ENCODE peak calls at places on chromosomes 11 and 22, in five cellular contexts. One of them, this sample, is unnamed.

GRCh38 chr11:79437274-79437980 is 3.4 kb downstream of the TENM4 start:
- DNase-seq in lower leg skin: no peak
- DNase-seq in RWPE1: peak
- DNase-seq in mesothelial cell of epicardium: peak
- DNase-seq in mucosa of descending colon: peak
- DNase-seq in this sample: peak

GRCh38 chr11:22392561-22392960 is 54.4 kb downstream of the SLC17A6 start:
- DNase-seq in lower leg skin: no peak
- DNase-seq in RWPE1: no peak
- DNase-seq in mesothelial cell of epicardium: no peak
- DNase-seq in mucosa of descending colon: no peak
- DNase-seq in this sample: no peak

GRCh38 chr11:116114198-116114651 is 610.0 kb upstream of the CADM1 start:
- DNase-seq in lower leg skin: no peak
- DNase-seq in RWPE1: no peak
- DNase-seq in mesothelial cell of epicardium: no peak
- DNase-seq in mucosa of descending colon: no peak
- DNase-seq in this sample: no peak

GRCh38 chr11:93577291-93577690 is 34.1 kb upstream of the SMCO4 start:
- DNase-seq in lower leg skin: no peak
- DNase-seq in RWPE1: no peak
- DNase-seq in mesothelial cell of epicardium: no peak
- DNase-seq in mucosa of descending colon: no peak
- DNase-seq in this sample: no peak

GRCh38 chr11:61027141-61027840 is 55.8 kb downstream of the CD6 start:
- DNase-seq in lower leg skin: no peak
- DNase-seq in RWPE1: no peak
- DNase-seq in mesothelial cell of epicardium: no peak
- DNase-seq in mucosa of descending colon: no peak
- DNase-seq in this sample: no peak

GRCh38 chr11:130177782-130178181 is 18.2 kb downstream of the ST14 start:
- DNase-seq in lower leg skin: no peak
- DNase-seq in RWPE1: no peak
- DNase-seq in mesothelial cell of epicardium: no peak
- DNase-seq in mucosa of descending colon: no peak
- DNase-seq in this sample: no peak

GRCh38 chr11:35089724-35090505 is 49.1 kb upstream of the CD44 start:
- DNase-seq in lower leg skin: no peak
- DNase-seq in RWPE1: no peak
- DNase-seq in mesothelial cell of epicardium: no peak
- DNase-seq in mucosa of descending colon: no peak
- DNase-seq in this sample: no peak

GRCh38 chr11:41659990-41660389 is 200.5 kb upstream of the LRRC4C start:
- DNase-seq in lower leg skin: no peak
- DNase-seq in RWPE1: no peak
- DNase-seq in mesothelial cell of epicardium: no peak
- DNase-seq in mucosa of descending colon: no peak
- DNase-seq in this sample: no peak

GRCh38 chr22:23226497-23226850 is 46.2 kb downstream of the BCR start:
- DNase-seq in lower leg skin: no peak
- DNase-seq in RWPE1: no peak
- DNase-seq in mesothelial cell of epicardium: no peak
- DNase-seq in mucosa of descending colon: no peak
- DNase-seq in this sample: no peak

GRCh38 chr22:24383061-24383460 is 44.3 kb upstream of the ADORA2A start:
- DNase-seq in lower leg skin: no peak
- DNase-seq in RWPE1: no peak
- DNase-seq in mesothelial cell of epicardium: no peak
- DNase-seq in mucosa of descending colon: no peak
- DNase-seq in this sample: no peak

GRCh38 chr11:126514061-126514713 is 158.7 kb downstream of the ST3GAL4 start:
- DNase-seq in lower leg skin: no peak
- DNase-seq in RWPE1: no peak
- DNase-seq in mesothelial cell of epicardium: no peak
- DNase-seq in mucosa of descending colon: no peak
- DNase-seq in this sample: no peak

GRCh38 chr11:15764948-15765347 is 591.4 kb downstream of the SOX6 start:
- DNase-seq in lower leg skin: no peak
- DNase-seq in RWPE1: no peak
- DNase-seq in mesothelial cell of epicardium: no peak
- DNase-seq in mucosa of descending colon: no peak
- DNase-seq in this sample: no peak

GRCh38 chr22:47215851-47216250 is 453.4 kb downstream of the TBC1D22A start:
- DNase-seq in lower leg skin: no peak
- DNase-seq in RWPE1: no peak
- DNase-seq in mesothelial cell of epicardium: no peak
- DNase-seq in mucosa of descending colon: no peak
- DNase-seq in this sample: no peak

GRCh38 chr11:78291754-78292108 is 103.0 kb downstream of the USP35 start:
- DNase-seq in lower leg skin: no peak
- DNase-seq in RWPE1: no peak
- DNase-seq in mesothelial cell of epicardium: no peak
- DNase-seq in mucosa of descending colon: no peak
- DNase-seq in this sample: no peak

GRCh38 chr22:37502342-37503182 is 16.4 kb upstream of the MFNG start:
- DNase-seq in lower leg skin: no peak
- DNase-seq in RWPE1: no peak
- DNase-seq in mesothelial cell of epicardium: no peak
- DNase-seq in mucosa of descending colon: peak
- DNase-seq in this sample: no peak

GRCh38 chr11:100637706-100638105 is 49.4 kb upstream of the ARHGAP42 start:
- DNase-seq in lower leg skin: no peak
- DNase-seq in RWPE1: no peak
- DNase-seq in mesothelial cell of epicardium: no peak
- DNase-seq in mucosa of descending colon: no peak
- DNase-seq in this sample: no peak

GRCh38 chr11:59676205-59676604 is 7.4 kb upstream of the PATL1 start:
- DNase-seq in lower leg skin: no peak
- DNase-seq in RWPE1: no peak
- DNase-seq in mesothelial cell of epicardium: no peak
- DNase-seq in mucosa of descending colon: no peak
- DNase-seq in this sample: no peak

GRCh38 chr22:19448076-19448607 is 631 bp upstream of the C22orf39 start:
- DNase-seq in lower leg skin: no peak
- DNase-seq in RWPE1: peak
- DNase-seq in mesothelial cell of epicardium: no peak
- DNase-seq in mucosa of descending colon: no peak
- DNase-seq in this sample: peak

GRCh38 chr11:2579315-2580060 is 120.3 kb downstream of the KCNQ1OT1 start:
- DNase-seq in lower leg skin: no peak
- DNase-seq in RWPE1: no peak
- DNase-seq in mesothelial cell of epicardium: peak
- DNase-seq in mucosa of descending colon: peak
- DNase-seq in this sample: peak

GRCh38 chr11:135027461-135027860 is 615.4 kb upstream of the B3GAT1 start:
- DNase-seq in lower leg skin: no peak
- DNase-seq in RWPE1: peak
- DNase-seq in mesothelial cell of epicardium: peak
- DNase-seq in mucosa of descending colon: no peak
- DNase-seq in this sample: no peak

GRCh38 chr11:64858467-64859401 is 14.3 kb upstream of the CDC42BPG start:
- DNase-seq in lower leg skin: no peak
- DNase-seq in RWPE1: no peak
- DNase-seq in mesothelial cell of epicardium: no peak
- DNase-seq in mucosa of descending colon: peak
- DNase-seq in this sample: peak

GRCh38 chr11:92540113-92540512 is 315.5 kb downstream of the FAT3 start:
- DNase-seq in lower leg skin: no peak
- DNase-seq in RWPE1: no peak
- DNase-seq in mesothelial cell of epicardium: no peak
- DNase-seq in mucosa of descending colon: no peak
- DNase-seq in this sample: no peak

GRCh38 chr11:14308114-14308896 is 50.7 kb downstream of the RRAS2 start:
- DNase-seq in lower leg skin: no peak
- DNase-seq in RWPE1: peak
- DNase-seq in mesothelial cell of epicardium: no peak
- DNase-seq in mucosa of descending colon: no peak
- DNase-seq in this sample: no peak

GRCh38 chr11:119739975-119740374 is 11.0 kb upstream of the NECTIN1 start:
- DNase-seq in lower leg skin: no peak
- DNase-seq in RWPE1: no peak
- DNase-seq in mesothelial cell of epicardium: no peak
- DNase-seq in mucosa of descending colon: peak
- DNase-seq in this sample: no peak

GRCh38 chr11:10076458-10077141 is 217.4 kb downstream of the SBF2 start:
- DNase-seq in lower leg skin: no peak
- DNase-seq in RWPE1: peak
- DNase-seq in mesothelial cell of epicardium: no peak
- DNase-seq in mucosa of descending colon: no peak
- DNase-seq in this sample: peak
- TF ChIP-seq CTCF in lower leg skin: no peak
- TF ChIP-seq CTCF in RWPE1: peak
- TF ChIP-seq CTCF in mesothelial cell of epicardium: peak
- TF ChIP-seq CTCF in mucosa of descending colon: peak
- TF ChIP-seq CTCF in this sample: no peak

DNA sequence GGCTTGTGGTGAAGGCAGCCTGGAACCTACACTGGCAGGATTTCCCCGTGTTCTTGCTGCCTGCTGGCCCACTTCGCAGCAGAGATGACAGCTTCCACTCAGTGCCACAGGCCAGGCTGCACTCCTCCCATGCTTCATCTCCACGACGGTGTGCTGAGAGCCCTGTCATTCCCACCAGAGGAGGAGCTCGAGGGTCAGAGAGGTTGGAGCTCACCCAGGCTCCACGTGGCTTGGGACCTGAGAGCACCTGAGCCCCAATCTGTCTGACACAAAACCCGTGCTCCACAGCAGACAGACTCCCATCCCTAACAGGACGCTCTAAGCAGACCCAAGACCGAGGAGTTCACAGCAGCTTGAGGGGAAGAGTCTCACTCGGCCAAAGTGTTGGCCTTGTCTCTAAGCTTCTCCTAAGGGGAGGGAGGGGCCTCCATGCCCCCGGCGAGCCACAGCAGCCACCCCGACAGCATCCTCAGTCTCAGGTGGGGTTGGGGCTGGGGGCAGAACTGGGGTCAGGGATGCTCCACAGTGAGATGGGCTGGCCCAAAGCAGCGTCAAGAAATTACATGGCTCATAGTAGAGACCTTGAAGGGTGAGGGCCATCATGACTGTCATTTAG is 10.7 kb downstream of the LRFN4 start:
- DNase-seq in lower leg skin: no peak
- DNase-seq in RWPE1: no peak
- DNase-seq in mesothelial cell of epicardium: no peak
- DNase-seq in mucosa of descending colon: no peak
- DNase-seq in this sample: no peak
- TF ChIP-seq CTCF in lower leg skin: no peak
- TF ChIP-seq CTCF in RWPE1: no peak
- TF ChIP-seq CTCF in mesothelial cell of epicardium: no peak
- TF ChIP-seq CTCF in mucosa of descending colon: no peak
- TF ChIP-seq CTCF in this sample: no peak

GRCh38 chr11:72075109-72075508 is 5.2 kb downstream of the NUMA1 start:
- DNase-seq in lower leg skin: no peak
- DNase-seq in RWPE1: no peak
- DNase-seq in mesothelial cell of epicardium: no peak
- DNase-seq in mucosa of descending colon: no peak
- DNase-seq in this sample: no peak
- TF ChIP-seq CTCF in lower leg skin: no peak
- TF ChIP-seq CTCF in RWPE1: no peak
- TF ChIP-seq CTCF in mesothelial cell of epicardium: no peak
- TF ChIP-seq CTCF in mucosa of descending colon: no peak
- TF ChIP-seq CTCF in this sample: no peak

DNA sequence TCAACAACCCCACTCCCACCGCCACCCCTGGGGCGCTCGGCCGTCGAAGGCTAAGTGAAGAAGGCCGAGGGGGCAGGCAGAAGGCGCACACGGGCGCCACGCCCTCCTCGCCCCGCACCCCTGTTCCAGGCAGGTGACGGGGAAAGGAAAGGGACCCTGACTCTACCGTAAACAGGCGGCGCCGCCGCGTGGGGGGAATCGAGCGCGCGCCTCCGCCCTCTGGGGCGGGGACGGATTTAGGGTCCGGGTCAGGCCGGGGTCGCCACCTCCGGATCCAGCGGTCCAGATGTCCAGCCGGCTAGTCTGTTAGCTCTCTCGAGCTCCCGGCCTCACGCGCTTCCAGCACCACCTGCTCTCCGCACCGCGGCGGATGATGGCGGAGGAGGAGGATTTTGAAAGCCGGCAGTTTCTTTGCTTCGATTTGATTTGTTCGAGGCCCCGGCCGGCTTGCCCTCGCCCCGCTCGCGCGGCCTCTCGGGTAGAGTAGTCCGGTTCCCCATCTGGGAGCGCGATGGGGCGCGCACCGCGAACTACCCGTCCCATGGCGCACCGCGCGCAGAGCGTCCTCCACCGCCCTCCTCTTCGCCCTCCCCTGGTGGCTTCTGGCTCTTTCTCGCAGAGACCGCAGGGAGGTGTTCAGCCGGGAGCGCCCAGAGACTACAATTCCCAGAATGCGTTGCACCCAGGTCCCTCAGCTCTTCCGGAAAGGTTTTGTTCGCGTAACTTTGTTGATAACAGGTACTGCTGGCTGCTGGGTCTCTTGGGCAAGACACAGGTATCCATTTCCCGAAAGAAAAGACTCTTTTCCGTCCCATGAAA is at the start of gene RANGAP1:
- DNase-seq in lower leg skin: peak
- DNase-seq in RWPE1: peak
- DNase-seq in mesothelial cell of epicardium: peak
- DNase-seq in mucosa of descending colon: peak
- DNase-seq in this sample: peak
- TF ChIP-seq CTCF in lower leg skin: no peak
- TF ChIP-seq CTCF in RWPE1: no peak
- TF ChIP-seq CTCF in mesothelial cell of epicardium: no peak
- TF ChIP-seq CTCF in mucosa of descending colon: peak
- TF ChIP-seq CTCF in this sample: no peak

DNA sequence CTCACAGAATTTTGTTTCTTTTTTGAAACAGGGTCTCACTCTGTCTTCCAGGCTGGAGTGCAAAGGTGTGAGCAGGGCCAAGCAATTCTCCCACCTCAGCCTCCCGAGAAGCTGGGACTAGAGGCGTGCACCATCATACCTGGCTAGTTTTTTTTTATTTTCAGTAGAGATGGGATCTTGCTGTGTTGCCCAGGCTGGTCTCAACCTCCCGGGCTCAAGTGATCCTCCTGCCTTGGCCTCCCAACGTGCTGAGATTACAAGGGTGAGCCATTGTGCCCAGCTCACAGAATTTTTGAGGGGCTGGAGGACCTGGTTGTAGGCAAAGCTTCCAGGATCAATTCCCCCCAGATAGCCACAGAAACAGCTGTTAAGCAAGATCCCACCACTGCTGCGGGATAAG is 47.1 kb upstream of the RBFOX2 start:
- DNase-seq in lower leg skin: no peak
- DNase-seq in RWPE1: no peak
- DNase-seq in mesothelial cell of epicardium: no peak
- DNase-seq in mucosa of descending colon: no peak
- DNase-seq in this sample: no peak
- TF ChIP-seq CTCF in lower leg skin: no peak
- TF ChIP-seq CTCF in RWPE1: no peak
- TF ChIP-seq CTCF in mesothelial cell of epicardium: no peak
- TF ChIP-seq CTCF in mucosa of descending colon: no peak
- TF ChIP-seq CTCF in this sample: no peak